ENCODE peak calls at places on chromosomes 4 and X, in seven cellular contexts. F is NCI-H1092 treated with DMSO at 0.1 percent for 48 hours, R is AML-193, A is HCT116, V is NCI-H1417, J is HT1080, L is stromal cell of bone marrow. K is an unnamed sample.

GRCh38 chr4:41977709-41978108 is 3.8 kb upstream of the DCAF4L1 start:
- DNase-seq in F (no peak), R (peak), A (no peak), V (no peak), J (peak), L (no peak), K (no peak)

GRCh38 chr4:1099684-1100335 is 13.6 kb downstream of the RNF212 start:
- DNase-seq in F (no peak), R (no peak), A (no peak), V (no peak), J (no peak), L (no peak), K (no peak)

GRCh38 chr4:54384563-54384962 is 155.5 kb downstream of the PDGFRA start:
- DNase-seq in F (peak), R (no peak), A (peak), V (peak), J (peak), L (peak), K (peak)

GRCh38 chrX:30910124-30910860 is 21.2 kb upstream of the TAB3 start:
- DNase-seq in F (no peak), R (peak), A (no peak), V (no peak), J (peak), L (peak), K (no peak)

GRCh38 chr4:2648159-2648814 is 107.8 kb downstream of the TNIP2 start:
- DNase-seq in F (no peak), R (no peak), A (no peak), V (no peak), J (no peak), L (no peak), K (no peak)

GRCh38 chr4:40594261-40595178 is 35.1 kb downstream of the RBM47 start:
- DNase-seq in F (no peak), R (no peak), A (no peak), V (no peak), J (peak), L (peak), K (no peak)

GRCh38 chr4:111562811-111563210 is 582.4 kb upstream of the FAM241A start:
- DNase-seq in F (no peak), R (no peak), A (no peak), V (no peak), J (peak), L (no peak), K (no peak)

GRCh38 chr4:61443813-61444510 is 243.8 kb downstream of the ADGRL3 start:
- DNase-seq in F (no peak), R (no peak), A (no peak), V (no peak), J (peak), L (no peak), K (no peak)

GRCh38 chr4:158710814-158711213 is 12.4 kb downstream of the PPID start:
- DNase-seq in F (no peak), R (no peak), A (no peak), V (no peak), J (no peak), L (no peak), K (no peak)

GRCh38 chr4:36187723-36188333 is 56.5 kb downstream of the ARAP2 start:
- DNase-seq in F (no peak), R (peak), A (peak), V (peak), J (peak), L (no peak), K (no peak)

GRCh38 chr4:134546279-134546678 is 344.7 kb upstream of the PABPC4L start:
- DNase-seq in F (no peak), R (no peak), A (no peak), V (no peak), J (no peak), L (no peak), K (no peak)

K was measured in DMS79 treated with DMSO at 0.1 percent for 48 hours.